ENCODE peak calls at places on chromosomes 13 and 19, in eight cellular contexts. One of them, this sample, is unnamed.

GRCh38 chr19:21569497-21569870 is 64.1 kb downstream of the ZNF429 start:
- DNase-seq in BE2C: no peak
- DNase-seq in GM06990: no peak
- DNase-seq in right atrium auricular region: no peak
- DNase-seq in Panc1: no peak
- DNase-seq in mucosa of gallbladder: peak
- DNase-seq in stimulated activated CD4-positive, alpha-beta T cell treated with anti-CD3 and anti-CD28 coated beads, TNF-alpha, amount 100 ng/mL, for 1 hour: peak
- DNase-seq in IMR-90: no peak
- DNase-seq in this sample: no peak

GRCh38 chr19:42512130-42512636 is 16.1 kb downstream of the CEACAM1 start:
- DNase-seq in BE2C: no peak
- DNase-seq in GM06990: no peak
- DNase-seq in right atrium auricular region: no peak
- DNase-seq in Panc1: no peak
- DNase-seq in mucosa of gallbladder: no peak
- DNase-seq in stimulated activated CD4-positive, alpha-beta T cell treated with anti-CD3 and anti-CD28 coated beads, TNF-alpha, amount 100 ng/mL, for 1 hour: no peak
- DNase-seq in IMR-90: no peak
- DNase-seq in this sample: no peak

GRCh38 chr19:50205681-50206138 is 2.3 kb downstream of the MYH14 start:
- DNase-seq in BE2C: no peak
- DNase-seq in GM06990: no peak
- DNase-seq in right atrium auricular region: no peak
- DNase-seq in Panc1: no peak
- DNase-seq in mucosa of gallbladder: peak
- DNase-seq in stimulated activated CD4-positive, alpha-beta T cell treated with anti-CD3 and anti-CD28 coated beads, TNF-alpha, amount 100 ng/mL, for 1 hour: no peak
- DNase-seq in IMR-90: no peak
- DNase-seq in this sample: no peak

GRCh38 chr13:44231786-44232516 is 141.7 kb upstream of the SERP2 start:
- DNase-seq in BE2C: no peak
- DNase-seq in GM06990: no peak
- DNase-seq in right atrium auricular region: peak
- DNase-seq in Panc1: no peak
- DNase-seq in mucosa of gallbladder: peak
- DNase-seq in stimulated activated CD4-positive, alpha-beta T cell treated with anti-CD3 and anti-CD28 coated beads, TNF-alpha, amount 100 ng/mL, for 1 hour: no peak
- DNase-seq in IMR-90: peak
- DNase-seq in this sample: peak

GRCh38 chr13:106088094-106088493 is 447.4 kb downstream of the EFNB2 start:
- DNase-seq in BE2C: no peak
- DNase-seq in GM06990: no peak
- DNase-seq in right atrium auricular region: no peak
- DNase-seq in Panc1: no peak
- DNase-seq in mucosa of gallbladder: no peak
- DNase-seq in stimulated activated CD4-positive, alpha-beta T cell treated with anti-CD3 and anti-CD28 coated beads, TNF-alpha, amount 100 ng/mL, for 1 hour: no peak
- DNase-seq in IMR-90: peak
- DNase-seq in this sample: no peak

GRCh38 chr19:4914736-4915501 is 5.6 kb downstream of the UHRF1 start:
- DNase-seq in BE2C: peak
- DNase-seq in GM06990: no peak
- DNase-seq in right atrium auricular region: no peak
- DNase-seq in Panc1: no peak
- DNase-seq in mucosa of gallbladder: peak
- DNase-seq in stimulated activated CD4-positive, alpha-beta T cell treated with anti-CD3 and anti-CD28 coated beads, TNF-alpha, amount 100 ng/mL, for 1 hour: peak
- DNase-seq in IMR-90: peak
- DNase-seq in this sample: peak

GRCh38 chr19:4976412-4977298 is 7.7 kb downstream of the KDM4B start:
- DNase-seq in BE2C: no peak
- DNase-seq in GM06990: no peak
- DNase-seq in right atrium auricular region: peak
- DNase-seq in Panc1: no peak
- DNase-seq in mucosa of gallbladder: peak
- DNase-seq in stimulated activated CD4-positive, alpha-beta T cell treated with anti-CD3 and anti-CD28 coated beads, TNF-alpha, amount 100 ng/mL, for 1 hour: no peak
- DNase-seq in IMR-90: peak
- DNase-seq in this sample: peak

GRCh38 chr19:13825489-13826475 is 30.5 kb downstream of the ZSWIM4 start:
- DNase-seq in BE2C: peak
- DNase-seq in GM06990: no peak
- DNase-seq in right atrium auricular region: no peak
- DNase-seq in Panc1: no peak
- DNase-seq in mucosa of gallbladder: no peak
- DNase-seq in stimulated activated CD4-positive, alpha-beta T cell treated with anti-CD3 and anti-CD28 coated beads, TNF-alpha, amount 100 ng/mL, for 1 hour: no peak
- DNase-seq in IMR-90: no peak
- DNase-seq in this sample: no peak

GRCh38 chr13:34416833-34417425 is 525.1 kb upstream of the NBEA start:
- DNase-seq in BE2C: peak
- DNase-seq in GM06990: no peak
- DNase-seq in right atrium auricular region: peak
- DNase-seq in Panc1: no peak
- DNase-seq in mucosa of gallbladder: peak
- DNase-seq in stimulated activated CD4-positive, alpha-beta T cell treated with anti-CD3 and anti-CD28 coated beads, TNF-alpha, amount 100 ng/mL, for 1 hour: no peak
- DNase-seq in IMR-90: peak
- DNase-seq in this sample: peak

GRCh38 chr19:19741184-19741583 is 8.3 kb upstream of the ZNF14 start:
- DNase-seq in BE2C: no peak
- DNase-seq in GM06990: no peak
- DNase-seq in right atrium auricular region: no peak
- DNase-seq in Panc1: no peak
- DNase-seq in mucosa of gallbladder: no peak
- DNase-seq in stimulated activated CD4-positive, alpha-beta T cell treated with anti-CD3 and anti-CD28 coated beads, TNF-alpha, amount 100 ng/mL, for 1 hour: no peak
- DNase-seq in IMR-90: no peak
- DNase-seq in this sample: no peak

GRCh38 chr19:11375143-11375948 is 880 bp downstream of the SWSAP1 start:
- DNase-seq in BE2C: peak
- DNase-seq in GM06990: peak
- DNase-seq in right atrium auricular region: peak
- DNase-seq in Panc1: no peak
- DNase-seq in mucosa of gallbladder: peak
- DNase-seq in stimulated activated CD4-positive, alpha-beta T cell treated with anti-CD3 and anti-CD28 coated beads, TNF-alpha, amount 100 ng/mL, for 1 hour: no peak
- DNase-seq in IMR-90: no peak
- DNase-seq in this sample: no peak

GRCh38 chr19:52230685-52231084 is 38.7 kb upstream of the ZNF766 start:
- DNase-seq in BE2C: no peak
- DNase-seq in GM06990: no peak
- DNase-seq in right atrium auricular region: no peak
- DNase-seq in Panc1: no peak
- DNase-seq in mucosa of gallbladder: no peak
- DNase-seq in stimulated activated CD4-positive, alpha-beta T cell treated with anti-CD3 and anti-CD28 coated beads, TNF-alpha, amount 100 ng/mL, for 1 hour: no peak
- DNase-seq in IMR-90: no peak
- DNase-seq in this sample: no peak

GRCh38 chr19:48907671-48908070 is 7.6 kb downstream of the NUCB1 start:
- DNase-seq in BE2C: no peak
- DNase-seq in GM06990: no peak
- DNase-seq in right atrium auricular region: no peak
- DNase-seq in Panc1: no peak
- DNase-seq in mucosa of gallbladder: peak
- DNase-seq in stimulated activated CD4-positive, alpha-beta T cell treated with anti-CD3 and anti-CD28 coated beads, TNF-alpha, amount 100 ng/mL, for 1 hour: no peak
- DNase-seq in IMR-90: no peak
- DNase-seq in this sample: no peak

GRCh38 chr13:76647550-76647949 is 238.7 kb downstream of the KCTD12 start:
- DNase-seq in BE2C: no peak
- DNase-seq in GM06990: no peak
- DNase-seq in right atrium auricular region: no peak
- DNase-seq in Panc1: no peak
- DNase-seq in mucosa of gallbladder: no peak
- DNase-seq in stimulated activated CD4-positive, alpha-beta T cell treated with anti-CD3 and anti-CD28 coated beads, TNF-alpha, amount 100 ng/mL, for 1 hour: no peak
- DNase-seq in IMR-90: peak
- DNase-seq in this sample: peak

GRCh38 chr13:75405976-75406703 is 75.8 kb downstream of the TBC1D4 start:
- DNase-seq in BE2C: no peak
- DNase-seq in GM06990: no peak
- DNase-seq in right atrium auricular region: no peak
- DNase-seq in Panc1: no peak
- DNase-seq in mucosa of gallbladder: no peak
- DNase-seq in stimulated activated CD4-positive, alpha-beta T cell treated with anti-CD3 and anti-CD28 coated beads, TNF-alpha, amount 100 ng/mL, for 1 hour: no peak
- DNase-seq in IMR-90: no peak
- DNase-seq in this sample: peak

GRCh38 chr13:33218020-33218419 is 67.5 kb downstream of the STARD13 start:
- DNase-seq in BE2C: no peak
- DNase-seq in GM06990: no peak
- DNase-seq in right atrium auricular region: no peak
- DNase-seq in Panc1: no peak
- DNase-seq in mucosa of gallbladder: no peak
- DNase-seq in stimulated activated CD4-positive, alpha-beta T cell treated with anti-CD3 and anti-CD28 coated beads, TNF-alpha, amount 100 ng/mL, for 1 hour: no peak
- DNase-seq in IMR-90: peak
- DNase-seq in this sample: no peak

GRCh38 chr13:22944378-22944777 is 236.4 kb upstream of the SGCG start:
- DNase-seq in BE2C: no peak
- DNase-seq in GM06990: no peak
- DNase-seq in right atrium auricular region: no peak
- DNase-seq in Panc1: no peak
- DNase-seq in mucosa of gallbladder: no peak
- DNase-seq in stimulated activated CD4-positive, alpha-beta T cell treated with anti-CD3 and anti-CD28 coated beads, TNF-alpha, amount 100 ng/mL, for 1 hour: no peak
- DNase-seq in IMR-90: no peak
- DNase-seq in this sample: no peak

GRCh38 chr13:32823597-32823996 is 192.6 kb upstream of the KL start:
- DNase-seq in BE2C: no peak
- DNase-seq in GM06990: no peak
- DNase-seq in right atrium auricular region: no peak
- DNase-seq in Panc1: no peak
- DNase-seq in mucosa of gallbladder: no peak
- DNase-seq in stimulated activated CD4-positive, alpha-beta T cell treated with anti-CD3 and anti-CD28 coated beads, TNF-alpha, amount 100 ng/mL, for 1 hour: no peak
- DNase-seq in IMR-90: no peak
- DNase-seq in this sample: no peak

GRCh38 chr13:98260357-98261164 is 83.5 kb upstream of the RNF113B start:
- DNase-seq in BE2C: peak
- DNase-seq in GM06990: no peak
- DNase-seq in right atrium auricular region: no peak
- DNase-seq in Panc1: no peak
- DNase-seq in mucosa of gallbladder: peak
- DNase-seq in stimulated activated CD4-positive, alpha-beta T cell treated with anti-CD3 and anti-CD28 coated beads, TNF-alpha, amount 100 ng/mL, for 1 hour: no peak
- DNase-seq in IMR-90: no peak
- DNase-seq in this sample: no peak

This sample was measured in AG20443.